ENCODE peak calls at places on chromosomes 2 and 18, in five cellular contexts. Y is MM.1S, U is PC-3, I is PC-9, H is GM23248. C is an unnamed sample.

GRCh38 chr2:55119711-55120487 is 69.6 kb upstream of the RTN4 start:
- DNase-seq in Y (no peak), U (no peak), I (no peak), H (peak; percentile 67), C (no peak)

GRCh38 chr2:215441560-215442391 is 5.9 kb upstream of the FN1 start:
- DNase-seq in U (no peak), Y (no peak), H (peak; percentile 82), I (peak; percentile 91), C (no peak)

GRCh38 chr2:127233710-127234109 is 13.6 kb upstream of the CYP27C1 start:
- DNase-seq in U (no peak), H (no peak), Y (no peak), I (no peak), C (no peak)

GRCh38 chr18:4453712-4454547 is 1.2 kb downstream of the DLGAP1 start:
- DNase-seq in I (no peak), U (no peak), H (no peak), Y (no peak), C (peak; percentile 76)

GRCh38 chr2:47226124-47227040 is 71.3 kb upstream of the STPG4 start:
- DNase-seq in Y (no peak), U (no peak), H (no peak), I (no peak), C (no peak)

GRCh38 chr18:79613186-79613931 is 66.2 kb upstream of the CTDP1 start:
- DNase-seq in I (no peak), U (no peak), Y (no peak), H (no peak), C (no peak)

GRCh38 chr18:3453540-3454364 is 3.8 kb downstream of the TGIF1 start:
- DNase-seq in I (peak; percentile 83), H (peak; percentile 97), Y (peak; percentile 38), U (peak; percentile 84), C (peak; percentile 77)

GRCh38 chr2:232418466-232419244 is 12.0 kb downstream of the ALPG start:
- DNase-seq in H (peak; percentile 62), U (peak; percentile 27), I (no peak), Y (no peak), C (peak; percentile 66)

GRCh38 chr2:179850188-179850587 is 11.2 kb downstream of the ZNF385B start:
- DNase-seq in U (peak; percentile 49), I (no peak), H (peak; percentile 73), Y (no peak), C (no peak)

GRCh38 chr2:216920150-216920846 is 60.4 kb upstream of the TNP1 start:
- DNase-seq in U (no peak), I (no peak), H (no peak), Y (no peak), C (no peak)

GRCh38 chr2:119691651-119692245 is 12.7 kb downstream of the TMEM177 start:
- DNase-seq in Y (no peak), H (no peak), U (no peak), I (no peak), C (no peak)

GRCh38 chr2:167005096-167005495 is 116.8 kb downstream of the XIRP2 start:
- DNase-seq in U (peak; percentile 49), H (no peak), I (no peak), Y (no peak), C (no peak)

GRCh38 chr2:48346124-48346536 is 183.8 kb upstream of the STON1 start:
- DNase-seq in I (no peak), Y (no peak), U (peak; percentile 60), H (peak; percentile 87), C (peak; percentile 52)

GRCh38 chr2:121898483-121898882 is 143.0 kb downstream of the TSN start:
- DNase-seq in Y (peak; percentile 34), U (peak; percentile 47), H (peak; percentile 83), I (no peak), C (no peak)

GRCh38 chr2:160464996-160465395 is 28.6 kb downstream of the RBMS1 start:
- DNase-seq in U (no peak), Y (no peak), H (peak; percentile 60), I (no peak), C (no peak)

GRCh38 chr18:9858642-9859041 is 27.1 kb upstream of the TXNDC2 start:
- DNase-seq in Y (no peak), I (no peak), H (no peak), U (no peak), C (no peak)

GRCh38 chr18:61475931-61476330 is 142.7 kb downstream of the CDH20 start:
- DNase-seq in I (no peak), H (no peak), U (no peak), Y (no peak), C (no peak)

GRCh38 chr2:18800240-18800971 is 211.0 kb upstream of the NT5C1B start:
- DNase-seq in I (no peak), H (no peak), U (no peak), Y (no peak), C (no peak)

GRCh38 chr2:200306969-200307811 is 697 bp downstream of the SPATS2L start:
- DNase-seq in Y (peak; percentile 60), H (peak; percentile 79), U (peak; percentile 46), I (no peak), C (peak; percentile 80)

GRCh38 chr18:48612511-48612910 is 73.7 kb downstream of the CTIF start:
- DNase-seq in U (no peak), H (no peak), Y (no peak), I (no peak), C (no peak)

GRCh38 chr2:107187870-107188269 is 301.9 kb upstream of the ST6GAL2 start:
- DNase-seq in I (no peak), U (no peak), H (no peak), Y (no peak), C (no peak)

GRCh38 chr18:8801263-8801901 is 96.0 kb downstream of the MTCL1 start:
- DNase-seq in H (peak; percentile 87), I (peak; percentile 87), U (peak; percentile 89), Y (no peak), C (no peak)

GRCh38 chr2:7516447-7517121 is 599.4 kb downstream of the RNF144A start:
- DNase-seq in Y (no peak), H (peak; percentile 67), U (peak; percentile 85), I (no peak), C (no peak)

GRCh38 chr2:85589166-85589565 is 4.9 kb downstream of the VAMP5 start:
- DNase-seq in H (no peak), I (no peak), U (no peak), Y (no peak), C (no peak)

GRCh38 chr2:169343202-169343601 is 19.1 kb downstream of the LRP2 start:
- DNase-seq in U (no peak), Y (no peak), H (no peak), I (no peak), C (no peak)

GRCh38 chr2:235444101-235444597 is 49.7 kb upstream of the AGAP1 start:
- DNase-seq in I (peak; percentile 97), U (peak; percentile 45), H (no peak), Y (no peak), C (no peak)

GRCh38 chr18:58892536-58892935 is 27.9 kb downstream of the ZNF532 start:
- DNase-seq in Y (no peak), H (no peak), I (no peak), U (no peak), C (no peak)

GRCh38 chr2:128261245-128262128 is 57.2 kb downstream of the HS6ST1 start:
- DNase-seq in U (no peak), H (no peak), I (no peak), Y (no peak), C (peak; percentile 27)

GRCh38 chr2:113192459-113193100 is 18.8 kb downstream of the PSD4 start:
- DNase-seq in I (no peak), H (no peak), U (no peak), Y (no peak), C (peak; percentile 37)

GRCh38 chr2:226791056-226791486 is 8.5 kb downstream of the IRS1 start:
- DNase-seq in Y (peak; percentile 50), U (no peak), I (no peak), H (peak; percentile 85), C (peak; percentile 69)

GRCh38 chr2:10341193-10341592 is 38.5 kb downstream of the HPCAL1 start:
- DNase-seq in H (no peak), U (no peak), I (no peak), Y (no peak), C (no peak)

GRCh38 chr2:170157025-170157684 is 20.8 kb upstream of the MYO3B start:
- DNase-seq in H (peak; percentile 31), Y (no peak), U (peak; percentile 87), I (peak; percentile 83), C (no peak)

GRCh38 chr18:5890606-5891360 is 4.5 kb downstream of the TMEM200C start:
- DNase-seq in H (no peak), Y (peak; percentile 75), U (peak; percentile 56), I (no peak), C (peak; percentile 84)

GRCh38 chr2:28447943-28448737 is 47.7 kb upstream of the PLB1 start:
- DNase-seq in Y (no peak), U (peak; percentile 82), I (peak; percentile 87), H (peak; percentile 92), C (no peak)
- H3K27ac ChIP-seq in Y (no peak overlapping the region), U (peak overlapping the region; percentile 81), I (peak overlapping the region; percentile 65), H (peak overlapping the region; percentile 89), C (no peak overlapping the region)

DNA sequence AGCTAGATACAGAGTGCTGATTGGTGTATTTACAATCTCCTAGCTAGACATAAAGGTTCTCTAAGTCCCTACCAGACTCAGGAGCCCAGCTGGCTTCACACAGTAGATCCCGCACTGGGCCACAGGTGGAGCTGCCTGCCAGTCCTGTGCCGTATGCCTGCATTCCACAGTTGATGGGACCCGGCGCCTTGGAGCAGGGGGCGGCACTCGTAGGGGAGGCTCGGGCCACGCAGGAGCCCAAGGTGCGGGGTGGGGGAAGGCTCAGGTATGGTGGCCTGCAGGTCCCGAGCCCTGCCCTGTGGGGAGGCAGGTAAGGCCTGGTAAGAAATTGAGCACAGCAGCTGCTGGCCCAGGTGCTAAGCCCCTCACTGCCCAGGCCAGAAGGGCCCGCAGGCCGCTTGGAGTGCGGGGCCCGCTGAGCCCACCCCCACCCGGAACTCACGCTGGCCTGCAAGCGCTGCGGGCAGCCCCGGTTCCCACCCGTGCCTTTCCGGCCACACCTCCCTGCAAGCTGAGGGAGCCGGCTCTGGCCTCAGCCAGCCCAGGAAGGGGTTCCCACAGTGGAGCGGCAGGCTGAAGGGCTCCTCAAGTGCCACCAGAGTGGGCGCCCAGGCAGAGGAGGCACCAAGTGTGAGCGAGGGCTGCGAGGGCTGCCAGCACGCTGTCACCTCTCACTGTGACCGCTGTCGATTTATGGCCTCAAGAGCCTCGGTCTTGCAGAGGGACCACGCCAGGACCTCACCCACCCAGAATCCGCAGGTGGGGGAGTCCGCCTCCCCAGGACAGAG is 76.5 kb downstream of the MEX3C start:
- DNase-seq in H (no peak), Y (no peak), I (no peak), U (no peak), C (no peak)
- H3K9me3 ChIP-seq in H (no peaks in the 10 kb centered on the region), Y (no peaks in the 10 kb centered on the region), I (no peaks in the 10 kb centered on the region), U (no peaks in the 10 kb centered on the region), C (no peaks in the 10 kb centered on the region)

DNA sequence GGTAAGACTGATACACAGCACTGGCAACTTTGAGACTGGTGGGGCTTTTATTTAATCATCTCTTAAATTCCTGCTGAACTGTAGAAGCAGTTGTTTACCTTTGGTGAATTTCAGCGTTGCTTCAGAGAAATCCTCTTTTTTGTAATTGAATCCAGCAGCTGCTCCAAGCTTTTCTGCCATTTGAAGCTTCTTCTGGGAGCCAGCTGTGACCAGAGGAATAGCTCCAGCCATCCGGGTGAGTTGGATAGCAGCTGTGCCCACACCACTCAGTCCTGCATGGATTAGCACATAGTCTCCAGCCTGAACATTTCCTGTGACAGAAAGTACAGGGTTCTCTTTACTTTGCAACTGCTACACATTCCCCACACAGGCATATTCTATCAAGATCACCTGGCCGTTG is 3.9 kb downstream of the TP53I3 start:
- DNase-seq in H (no peak), U (no peak), Y (no peak), I (no peak), C (no peak)
- H3F3A ChIP-seq in H (peaks cover 33% of the 10 kb centered on the region), U (no peaks in the 10 kb centered on the region), Y (peaks cover 29% of the 10 kb centered on the region), I (peaks cover 43% of the 10 kb centered on the region), C (peaks cover 55% of the 10 kb centered on the region)

GRCh38 chr2:88600038-88600465 is 27.2 kb downstream of the EIF2AK3 start:
- DNase-seq in H (peak; percentile 94), I (peak; percentile 98), Y (peak; percentile 95), U (peak; percentile 94), C (peak; percentile 40)
- H3K27ac ChIP-seq in H (peak overlapping the region; percentile 57), I (peak overlapping the region; percentile 77), Y (peak overlapping the region; percentile 80), U (peak overlapping the region; percentile 37), C (no peak overlapping the region)

GRCh38 chr18:56026505-56026904 is 438.5 kb upstream of the TCF4 start:
- DNase-seq in H (no peak), Y (no peak), I (no peak), U (no peak), C (no peak)
- H3K9me3 ChIP-seq in H (no peaks in the 10 kb centered on the region), Y (no peaks in the 10 kb centered on the region), I (no peaks in the 10 kb centered on the region), U (no peaks in the 10 kb centered on the region), C (no peaks in the 10 kb centered on the region)